ENCODE peak calls at places on chromosome 16, in nine cellular contexts. D, Y, C, H, B, E, F, T and W are unnamed samples.

GRCh38 chr16:11967195-11967911 is 2.3 kb downstream of the TNFRSF17 start:
- DNase-seq in D (no peak), Y (no peak), C (no peak), H (no peak), B (no peak), E (no peak), F (no peak), T (no peak), W (no peak)

GRCh38 chr16:72901012-72901411 is 146.9 kb downstream of the ZFHX3 start:
- DNase-seq in D (no peak), Y (no peak), C (no peak), H (no peak), B (no peak), E (no peak), F (no peak), T (no peak), W (no peak)

GRCh38 chr16:47986031-47986430 is 169.8 kb downstream of the ABCC12 start:
- DNase-seq in D (no peak), Y (no peak), C (no peak), H (no peak), B (no peak), E (no peak), F (no peak), T (no peak), W (no peak)

GRCh38 chr16:49463529-49463928 is 89.9 kb downstream of the C16orf78 start:
- DNase-seq in D (peak; percentile 72), Y (peak; percentile 84), C (no peak), H (no peak), B (no peak), E (no peak), F (no peak), T (no peak), W (peak; percentile 42)

GRCh38 chr16:82182237-82183003 is 12.4 kb upstream of the MPHOSPH6 start:
- DNase-seq in D (no peak), Y (no peak), C (no peak), H (no peak), B (no peak), E (no peak), F (no peak), T (no peak), W (no peak)

GRCh38 chr16:12874135-12874534 is 27.3 kb upstream of the SHISA9 start:
- DNase-seq in D (no peak), Y (no peak), C (peak; percentile 2), H (no peak), B (no peak), E (no peak), F (no peak), T (no peak), W (no peak)

GRCh38 chr16:30010817-30011504 is at the start of gene DOC2A:
- DNase-seq in D (no peak), Y (peak; percentile 32), C (no peak), H (no peak), B (no peak), E (no peak), F (no peak), T (peak; percentile 93), W (no peak)

GRCh38 chr16:2468725-2469398 is 2.2 kb upstream of the NTN3 start:
- DNase-seq in D (no peak), Y (no peak), C (no peak), H (peak; percentile 65), B (no peak), E (no peak), F (no peak), T (peak; percentile 89), W (peak; percentile 62)

GRCh38 chr16:89193021-89193575 is 7.2 kb downstream of the SLC22A31 start:
- DNase-seq in D (peak; percentile 63), Y (peak; percentile 53), C (peak; percentile 86), H (peak; percentile 86), B (no peak), E (peak; percentile 85), F (peak; percentile 93), T (peak; percentile 87), W (no peak)

GRCh38 chr16:23564964-23565363 is 7.4 kb downstream of the UBFD1 start:
- DNase-seq in D (no peak), Y (no peak), C (no peak), H (no peak), B (no peak), E (no peak), F (peak; percentile 37), T (no peak), W (no peak)

GRCh38 chr16:1290860-1291575 is 18.4 kb upstream of the UBE2I start:
- DNase-seq in D (no peak), Y (no peak), C (no peak), H (no peak), B (no peak), E (no peak), F (no peak), T (no peak), W (no peak)

GRCh38 chr16:12868788-12869187 is 32.6 kb upstream of the SHISA9 start:
- DNase-seq in D (no peak), Y (no peak), C (no peak), H (no peak), B (no peak), E (no peak), F (no peak), T (no peak), W (no peak)

GRCh38 chr16:13186813-13187212 is 285.4 kb downstream of the SHISA9 start:
- DNase-seq in D (no peak), Y (no peak), C (no peak), H (no peak), B (no peak), E (no peak), F (no peak), T (no peak), W (no peak)

GRCh38 chr16:14202697-14203096 is 131.6 kb downstream of the MRTFB start:
- DNase-seq in D (no peak), Y (no peak), C (no peak), H (no peak), B (no peak), E (no peak), F (no peak), T (peak; percentile 51), W (no peak)

GRCh38 chr16:62167551-62167950 is 131.3 kb upstream of the CDH8 start:
- DNase-seq in D (no peak), Y (no peak), C (no peak), H (no peak), B (no peak), E (no peak), F (no peak), T (no peak), W (no peak)

GRCh38 chr16:67897231-67897630 is 4.2 kb downstream of the PSKH1 start:
- DNase-seq in D (no peak), Y (no peak), C (peak; percentile 47), H (no peak), B (peak; percentile 71), E (peak; percentile 69), F (no peak), T (no peak), W (no peak)

GRCh38 chr16:72467157-72467759 is 295.3 kb upstream of the PMFBP1 start:
- DNase-seq in D (no peak), Y (no peak), C (peak; percentile 60), H (no peak), B (no peak), E (no peak), F (no peak), T (peak; percentile 37), W (no peak)

GRCh38 chr16:20280259-20280658 is 47.1 kb downstream of the GP2 start:
- DNase-seq in D (no peak), Y (no peak), C (no peak), H (no peak), B (no peak), E (no peak), F (no peak), T (no peak), W (no peak)

GRCh38 chr16:19014456-19014855 is 30.7 kb downstream of the TMC7 start:
- DNase-seq in D (peak; percentile 33), Y (no peak), C (no peak), H (no peak), B (no peak), E (peak; percentile 52), F (peak; percentile 68), T (no peak), W (no peak)

GRCh38 chr16:57690782-57691471 is 3.7 kb upstream of the DRC7 start:
- DNase-seq in D (no peak), Y (no peak), C (peak; percentile 7), H (no peak), B (no peak), E (peak; percentile 25), F (no peak), T (no peak), W (no peak)
- H3K27me3 ChIP-seq in D (no peaks in the 10 kb centered on the region), Y (no peaks in the 10 kb centered on the region), C (peaks cover 77% of the 10 kb centered on the region), H (no peaks in the 10 kb centered on the region), B (no peaks in the 10 kb centered on the region), E (no peaks in the 10 kb centered on the region), F (no peaks in the 10 kb centered on the region), T (no peaks in the 10 kb centered on the region), W (peaks cover 16% of the 10 kb centered on the region)

GRCh38 chr16:28156031-28156680 is 55.6 kb downstream of the XPO6 start:
- DNase-seq in D (no peak), Y (no peak), C (no peak), H (no peak), B (no peak), E (no peak), F (no peak), T (no peak), W (no peak)

GRCh38 chr16:28155293-28155692 is 56.5 kb downstream of the XPO6 start:
- DNase-seq in D (no peak), Y (no peak), C (peak; percentile 24), H (no peak), B (no peak), E (no peak), F (no peak), T (no peak), W (no peak)

GRCh38 chr16:28162326-28162877 is 49.4 kb downstream of the XPO6 start:
- DNase-seq in D (no peak), Y (no peak), C (no peak), H (no peak), B (no peak), E (no peak), F (no peak), T (no peak), W (no peak)

GRCh38 chr16:28161626-28162025 is 50.1 kb downstream of the XPO6 start:
- DNase-seq in D (no peak), Y (no peak), C (no peak), H (no peak), B (no peak), E (no peak), F (no peak), T (no peak), W (no peak)

GRCh38 chr16:28157768-28158535 is 53.8 kb downstream of the XPO6 start:
- DNase-seq in D (no peak), Y (no peak), C (peak; percentile 59), H (no peak), B (peak; percentile 49), E (no peak), F (no peak), T (no peak), W (no peak)
- H3K4me3 ChIP-seq in D (no peak overlapping the region), Y (no peak overlapping the region), C (no peak overlapping the region), H (peak overlapping the region; percentile 27), B (no peak overlapping the region), E (no peak overlapping the region), F (no peak overlapping the region), T (no peak overlapping the region), W (peak overlapping the region; percentile 24)

GRCh38 chr16:69204106-69204655 is 17.2 kb downstream of the SNTB2 start:
- DNase-seq in D (no peak), Y (no peak), C (no peak), H (no peak), B (no peak), E (no peak), F (no peak), T (no peak), W (no peak)
- H3K27ac ChIP-seq in D (no peak overlapping the region), Y (no peak overlapping the region), C (peak overlapping the region; percentile 44), H (no peak overlapping the region), B (no peak overlapping the region), E (no peak overlapping the region), F (peak overlapping the region; percentile 11), T (no peak overlapping the region), W (peak overlapping the region; percentile 62)

GRCh38 chr16:85437161-85438052 is 175.7 kb upstream of the GSE1 start:
- DNase-seq in D (peak; percentile 89), Y (no peak), C (no peak), H (no peak), B (no peak), E (peak; percentile 64), F (no peak), T (no peak), W (no peak)
- H3K27me3 ChIP-seq in D (no peaks in the 10 kb centered on the region), Y (no peaks in the 10 kb centered on the region), C (no peaks in the 10 kb centered on the region), H (no peaks in the 10 kb centered on the region), B (no peaks in the 10 kb centered on the region), E (no peaks in the 10 kb centered on the region), F (no peaks in the 10 kb centered on the region), T (no peaks in the 10 kb centered on the region), W (no peaks in the 10 kb centered on the region)